ENCODE peak calls at places on chromosomes 4 and X, in seven cellular contexts. P is GM23248, Q is HCT116, L is left lung, Y is adrenal gland, N is heart right ventricle, X is transverse colon. W is an unnamed sample. For H3K4me1, the result is how much of the 10 kb centered on the place peaks cover.

GRCh38 chr4:150944660-150945059 is 70.4 kb downstream of the LRBA start:
- DNase-seq in P (no peak), Q (no peak), L (no peak), Y (no peak), N (no peak), X (no peak), W (no peak)

GRCh38 chr4:4417886-4418285 is 31.0 kb downstream of the NSG1 start:
- DNase-seq in P (no peak), Q (no peak), L (no peak), Y (no peak), N (no peak), X (no peak), W (no peak)

GRCh38 chr4:143986173-143986572 is 33.0 kb downstream of the GYPB start:
- DNase-seq in P (no peak), Q (no peak), L (no peak), Y (no peak), N (no peak), X (no peak), W (no peak)

GRCh38 chrX:120840826-120841225 is 34.8 kb downstream of the CT47B1 start:
- DNase-seq in P (peak), Q (no peak), L (no peak), Y (no peak), N (no peak), X (no peak), W (no peak)

GRCh38 chr4:80767944-80768343 is 262.6 kb upstream of the BMP3 start:
- DNase-seq in P (peak), Q (no peak), L (no peak), Y (no peak), N (no peak), X (no peak), W (no peak)

GRCh38 chr4:68299492-68300457 is 50.1 kb downstream of the YTHDC1 start:
- DNase-seq in P (no peak), Q (no peak), L (no peak), Y (no peak), N (no peak), X (no peak), W (no peak)

GRCh38 chr4:86549163-86549788 is 44.8 kb upstream of the PTPN13 start:
- DNase-seq in P (peak), Q (no peak), L (no peak), Y (no peak), N (no peak), X (no peak), W (no peak)

GRCh38 chr4:42703776-42704175 is 46.9 kb upstream of the ATP8A1 start:
- DNase-seq in P (no peak), Q (no peak), L (no peak), Y (no peak), N (no peak), X (no peak), W (no peak)

GRCh38 chr4:11073621-11074051 is 355.1 kb downstream of the HS3ST1 start:
- DNase-seq in P (peak), Q (no peak), L (no peak), Y (no peak), N (peak), X (peak), W (no peak)

GRCh38 chr4:111943796-111944203 is 201.5 kb upstream of the FAM241A start:
- DNase-seq in P (peak), Q (peak), L (peak), Y (peak), N (no peak), X (peak), W (peak)

GRCh38 chrX:151448509-151448908 is 51.5 kb downstream of the VMA21 start:
- DNase-seq in P (no peak), Q (no peak), L (no peak), Y (no peak), N (no peak), X (no peak), W (no peak)

GRCh38 chr4:24642941-24643628 is 58.7 kb upstream of the DHX15 start:
- DNase-seq in P (peak), Q (no peak), L (no peak), Y (no peak), N (no peak), X (no peak), W (peak)

GRCh38 chrX:30982467-30982866 is 89.4 kb downstream of the FTHL17 start:
- DNase-seq in P (no peak), Q (no peak), L (no peak), Y (no peak), N (no peak), X (no peak), W (no peak)

GRCh38 chr4:4333265-4333706 is 43.2 kb downstream of the ZBTB49 start:
- DNase-seq in P (peak), Q (no peak), L (peak), Y (no peak), N (peak), X (peak), W (no peak)

GRCh38 chr4:79528241-79528706 is 120.2 kb upstream of the GK2 start:
- DNase-seq in P (no peak), Q (no peak), L (no peak), Y (no peak), N (no peak), X (no peak), W (no peak)

GRCh38 chr4:8181844-8182243 is 17.2 kb upstream of the SH3TC1 start:
- DNase-seq in P (no peak), Q (no peak), L (peak), Y (no peak), N (peak), X (peak), W (peak)

GRCh38 chr4:159103406-159104131 is 690 bp downstream of the RAPGEF2 start:
- DNase-seq in P (peak), Q (no peak), L (peak), Y (peak), N (peak), X (peak), W (no peak)

GRCh38 chr4:76226418-76226817 is 12.8 kb upstream of the SCARB2 start:
- DNase-seq in P (no peak), Q (no peak), L (no peak), Y (no peak), N (no peak), X (peak), W (no peak)

GRCh38 chr4:2304877-2305561 is 43.1 kb upstream of the MXD4 start:
- DNase-seq in P (no peak), Q (no peak), L (no peak), Y (no peak), N (no peak), X (no peak), W (no peak)

GRCh38 chr4:1285790-1286553 is 3.7 kb upstream of the MAEA start:
- DNase-seq in P (peak), Q (no peak), L (no peak), Y (no peak), N (no peak), X (no peak), W (no peak)

GRCh38 chrX:47169273-47169672 is 24.3 kb downstream of the RBM10 start:
- DNase-seq in P (no peak), Q (no peak), L (no peak), Y (peak), N (no peak), X (no peak), W (no peak)

GRCh38 chr4:53194727-53195126 is 171.1 kb downstream of the SCFD2 start:
- DNase-seq in P (no peak), Q (no peak), L (no peak), Y (no peak), N (no peak), X (no peak), W (no peak)

GRCh38 chr4:71607780-71608673 is 175.9 kb downstream of the GC start:
- DNase-seq in P (peak), Q (no peak), L (no peak), Y (no peak), N (no peak), X (no peak), W (no peak)

GRCh38 chr4:10197952-10198351 is 81.4 kb upstream of the WDR1 start:
- DNase-seq in P (no peak), Q (no peak), L (no peak), Y (no peak), N (no peak), X (no peak), W (no peak)

GRCh38 chr4:165476214-165477098 is 97.6 kb downstream of the CPE start:
- DNase-seq in P (peak), Q (peak), L (no peak), Y (no peak), N (no peak), X (no peak), W (peak)

GRCh38 chr4:58658701-58659100 is 1548.5 kb upstream of the IGFBP7 start:
- DNase-seq in P (no peak), Q (no peak), L (no peak), Y (no peak), N (no peak), X (no peak), W (no peak)

GRCh38 chrX:20514358-20514757 is 247.6 kb upstream of the RPS6KA3 start:
- DNase-seq in P (peak), Q (peak), L (no peak), Y (no peak), N (no peak), X (no peak), W (no peak)

GRCh38 chr4:6907658-6908191 is 1.9 kb upstream of the TBC1D14 start:
- DNase-seq in P (peak), Q (peak), L (peak), Y (no peak), N (peak), X (peak), W (peak)

GRCh38 chrX:106894392-106894909 is 8.7 kb downstream of the RIPPLY1 start:
- DNase-seq in P (peak), Q (peak), L (peak), Y (peak), N (peak), X (peak), W (peak)

GRCh38 chr4:63379750-63380522 is 1029.3 kb downstream of the TECRL start:
- DNase-seq in P (no peak), Q (no peak), L (no peak), Y (no peak), N (no peak), X (no peak), W (no peak)

GRCh38 chrX:135328421-135329005 is 19.2 kb downstream of the ETDC start:
- DNase-seq in P (peak), Q (no peak), L (no peak), Y (no peak), N (no peak), X (no peak), W (no peak)

GRCh38 chrX:16646366-16647168 is 3.4 kb upstream of the S100G start:
- DNase-seq in P (no peak), Q (no peak), L (no peak), Y (no peak), N (no peak), X (no peak), W (no peak)

GRCh38 chrX:16651422-16651821 is 1.5 kb downstream of the S100G start:
- DNase-seq in P (no peak), Q (no peak), L (no peak), Y (no peak), N (no peak), X (no peak), W (no peak)

GRCh38 chrX:16653424-16653823 is 3.5 kb downstream of the S100G start:
- DNase-seq in P (peak), Q (no peak), L (no peak), Y (no peak), N (no peak), X (peak), W (no peak)

DNA sequence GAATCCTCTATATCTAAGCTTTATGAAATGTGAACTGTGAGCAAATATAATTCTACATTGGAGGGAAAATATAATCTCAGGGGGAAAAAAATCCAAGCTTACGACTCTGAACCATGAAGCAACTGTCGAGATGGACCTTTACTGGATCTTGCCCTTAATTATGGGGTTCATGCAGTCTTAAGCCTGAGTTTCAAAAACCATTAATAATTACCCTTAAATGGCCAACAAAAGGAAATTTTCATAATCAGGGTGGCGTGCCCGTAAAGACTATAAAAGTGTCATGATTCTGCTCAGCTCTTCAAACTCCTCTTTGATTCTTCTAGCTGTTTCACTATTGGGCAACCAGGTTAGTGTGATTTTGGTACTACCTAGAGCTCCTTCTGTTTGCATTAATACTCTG is at the start of gene S100G:
- DNase-seq in P (no peak), Q (no peak), L (no peak), Y (no peak), N (no peak), X (no peak), W (no peak)
- H3K4me1 ChIP-seq in P (under half), Q (under half), L (under half), Y (under half), N (under half), X (under half), W (under half)

GRCh38 chr4:106314960-106315359 is 1.0 kb downstream of the TBCK start:
- DNase-seq in P (no peak), Q (no peak), L (no peak), Y (no peak), N (no peak), X (no peak), W (no peak)
- H3K4me3 ChIP-seq in P (peak), Q (peak), L (peak), Y (peak), N (peak), X (no peak), W (peak)

GRCh38 chrX:95059909-95060308 is 1385.9 kb downstream of the FAM133A start:
- DNase-seq in P (peak), Q (no peak), L (no peak), Y (no peak), N (no peak), X (no peak), W (no peak)
- H3K4me1 ChIP-seq in P (half or more), Q (under half), L (under half), Y (under half), N (under half), X (under half), W (under half)

DNA sequence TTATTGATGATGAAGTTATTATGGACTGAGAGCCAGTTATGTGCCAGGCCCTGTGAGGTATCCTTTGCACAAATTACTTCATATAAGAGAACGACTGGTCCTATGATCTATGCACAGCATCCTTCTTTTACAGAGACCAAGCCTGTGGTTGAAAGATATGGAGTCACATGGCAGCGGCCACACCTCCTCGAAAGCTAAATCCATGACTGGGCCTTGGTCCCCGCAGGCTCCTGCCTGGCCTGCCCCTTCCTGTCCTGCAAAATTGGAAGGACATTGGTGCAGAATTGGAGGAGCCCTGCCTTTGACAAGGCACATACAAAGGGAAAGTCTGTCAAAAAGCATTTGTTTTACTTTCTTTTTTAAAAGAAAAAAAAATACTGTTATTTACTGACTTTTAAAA is 18.3 kb downstream of the SORBS2 start:
- DNase-seq in P (no peak), Q (no peak), L (no peak), Y (no peak), N (no peak), X (no peak), W (no peak)
- H3K4me3 ChIP-seq in P (no peak), Q (no peak), L (no peak), Y (no peak), N (no peak), X (no peak), W (no peak)